ENCODE peak calls at places on chromosomes 4 and X, in six cellular contexts. Z is HFF-Myc; N is SIG-M5; O is activated naive CD8-positive, alpha-beta T cell treated with anti-CD3 and anti-CD28 coated beads, Interleukin-2, amount 50 U/mL, for 24 hours; J is progenitor cell of endocrine pancreas; L is GM04504. F is an unnamed sample.

GRCh38 chr4:24096603-24097002 is 206.8 kb upstream of the PPARGC1A start:
- DNase-seq in J (no peak), L (no peak), Z (no peak), O (no peak), N (no peak), F (no peak)

GRCh38 chr4:24266951-24267577 is 317.3 kb downstream of the DHX15 start:
- DNase-seq in Z (no peak), J (no peak), O (no peak), N (no peak), L (no peak), F (no peak)

GRCh38 chrX:22800806-22801205 is 199.0 kb upstream of the DDX53 start:
- DNase-seq in O (no peak), N (no peak), Z (no peak), L (peak; percentile 1), J (no peak), F (no peak)

GRCh38 chr4:41174444-41174843 is 39.9 kb downstream of the APBB2 start:
- DNase-seq in J (no peak), Z (no peak), L (no peak), O (no peak), N (no peak), F (no peak)

GRCh38 chrX:21747523-21747922 is 10.4 kb downstream of the SMPX start:
- DNase-seq in O (no peak), L (no peak), N (no peak), J (no peak), Z (no peak), F (no peak)

GRCh38 chr4:90357117-90357710 is 230.0 kb downstream of the CCSER1 start:
- DNase-seq in J (no peak), N (peak; percentile 1), O (no peak), Z (peak; percentile 6), L (peak; percentile 7), F (peak; percentile 1)

GRCh38 chr4:17884063-17884462 is 73.3 kb downstream of the NCAPG start:
- DNase-seq in O (no peak), L (peak; percentile 4), N (no peak), Z (peak; percentile 3), J (no peak), F (no peak)

GRCh38 chrX:46376246-46376885 is 168.9 kb downstream of the ZNF674 start:
- DNase-seq in Z (peak; percentile 12), N (no peak), O (peak; percentile 13), L (peak; percentile 32), J (no peak), F (peak; percentile 25)

GRCh38 chr4:6768539-6768905 is 14.0 kb upstream of the KIAA0232 start:
- DNase-seq in L (no peak), J (no peak), O (no peak), N (no peak), Z (no peak), F (no peak)

GRCh38 chrX:137878401-137878800 is 312.5 kb downstream of the ZIC3 start:
- DNase-seq in J (no peak), O (no peak), Z (no peak), N (no peak), L (no peak), F (no peak)

GRCh38 chr4:17336524-17336941 is 175.4 kb downstream of the QDPR start:
- DNase-seq in Z (no peak), J (no peak), O (peak; percentile 63), L (no peak), N (no peak), F (no peak)

GRCh38 chr4:8050555-8051206 is 107.9 kb downstream of the ABLIM2 start:
- DNase-seq in L (peak; percentile 4), Z (no peak), N (no peak), O (no peak), J (no peak), F (no peak)

GRCh38 chrX:103831803-103832544 is at the start of gene RAB9B:
- DNase-seq in N (no peak), O (peak; percentile 69), J (peak; percentile 57), L (no peak), Z (no peak), F (no peak)

GRCh38 chrX:130228871-130229270 is 39.8 kb downstream of the ZNF280C start:
- DNase-seq in L (no peak), Z (no peak), O (no peak), J (no peak), N (no peak), F (no peak)

GRCh38 chrX:387729-388128 is 1.0 kb upstream of the PPP2R3B start:
- DNase-seq in O (no peak), Z (no peak), N (no peak), L (no peak), J (no peak), F (no peak)

GRCh38 chr4:30537462-30537861 is 182.7 kb upstream of the PCDH7 start:
- DNase-seq in J (no peak), O (no peak), N (no peak), L (peak; percentile 1), Z (peak; percentile 15), F (peak; percentile 43)

GRCh38 chrX:13373027-13373806 is 53.4 kb upstream of the ATXN3L start:
- DNase-seq in N (no peak), J (no peak), Z (no peak), L (no peak), O (no peak), F (no peak)

GRCh38 chrX:131783555-131784338 is 239.4 kb upstream of the STK26 start:
- DNase-seq in L (peak; percentile 84), J (no peak), O (no peak), Z (no peak), N (no peak), F (peak; percentile 75)

GRCh38 chr4:185592438-185592837 is 57.1 kb upstream of the PDLIM3 start:
- DNase-seq in L (no peak), J (no peak), N (no peak), O (no peak), Z (no peak), F (no peak)

GRCh38 chr4:104302731-104303130 is 192.0 kb downstream of the CXXC4 start:
- DNase-seq in Z (no peak), O (no peak), J (no peak), L (no peak), N (no peak), F (no peak)

GRCh38 chrX:36963069-36963808 is 44.9 kb upstream of the FAM47C start:
- DNase-seq in J (no peak), O (no peak), N (no peak), Z (no peak), L (no peak), F (no peak)

GRCh38 chr4:152422817-152423320 is 113.0 kb downstream of the FBXW7 start:
- DNase-seq in N (no peak), L (no peak), Z (no peak), O (no peak), J (no peak), F (no peak)

GRCh38 chrX:20487227-20487626 is 220.5 kb upstream of the RPS6KA3 start:
- DNase-seq in N (no peak), J (no peak), Z (no peak), O (no peak), L (no peak), F (no peak)

GRCh38 chr4:14749910-14750309 is 252.4 kb upstream of the CPEB2 start:
- DNase-seq in J (no peak), N (no peak), Z (no peak), L (no peak), O (peak; percentile 4), F (no peak)

GRCh38 chrX:20740443-20740842 is 473.7 kb upstream of the RPS6KA3 start:
- DNase-seq in O (no peak), J (no peak), Z (no peak), N (no peak), L (no peak), F (no peak)

GRCh38 chr4:99190336-99190735 is 28.7 kb downstream of the ADH6 start:
- DNase-seq in N (no peak), O (no peak), L (no peak), Z (no peak), J (no peak), F (no peak)

GRCh38 chrX:38668788-38669187 is 107.4 kb downstream of the TSPAN7 start:
- DNase-seq in L (no peak), O (no peak), Z (no peak), J (no peak), N (no peak), F (no peak)

GRCh38 chr4:17323619-17324400 is 188.1 kb downstream of the QDPR start:
- DNase-seq in J (no peak), O (no peak), N (no peak), L (no peak), Z (peak; percentile 50), F (no peak)

GRCh38 chrX:68443155-68443868 is 10.0 kb upstream of the OPHN1 start:
- DNase-seq in N (no peak), J (no peak), L (no peak), O (no peak), Z (no peak), F (no peak)

GRCh38 chr4:126191536-126191935 is 876.8 kb downstream of the FAT4 start:
- DNase-seq in N (no peak), L (no peak), Z (no peak), O (no peak), J (no peak), F (no peak)

GRCh38 chr4:111475001-111475400 is 670.3 kb upstream of the FAM241A start:
- DNase-seq in O (no peak), N (no peak), L (peak; percentile 17), Z (no peak), J (peak; percentile 17), F (peak; percentile 13)

GRCh38 chr4:184310171-184310567 is 92.5 kb upstream of the ENPP6 start:
- DNase-seq in Z (no peak), L (no peak), J (no peak), O (no peak), N (no peak), F (no peak)

GRCh38 chrX:12961191-12961718 is 13.7 kb upstream of the TMSB4X start:
- DNase-seq in L (no peak), Z (no peak), O (no peak), J (no peak), N (no peak), F (no peak)

GRCh38 chrX:10900585-10901289 is 210.4 kb upstream of the HCCS start:
- DNase-seq in N (no peak), L (no peak), Z (no peak), J (no peak), O (no peak), F (no peak)

GRCh38 chr4:111744847-111745246 is 400.4 kb upstream of the FAM241A start:
- DNase-seq in J (no peak), Z (no peak), O (no peak), L (no peak), N (no peak), F (no peak)

GRCh38 chrX:13051529-13052172 is 7.2 kb upstream of the FAM9C start:
- DNase-seq in N (no peak), J (no peak), L (no peak), Z (no peak), O (no peak), F (no peak)

GRCh38 chrX:154597221-154597620 is 12.3 kb downstream of the CTAG1A start:
- DNase-seq in N (no peak), O (no peak), Z (no peak), J (no peak), L (no peak), F (no peak)